ENCODE peak calls at places on chromosomes 12 and 14, in four cellular contexts. One of them, this sample, is unnamed.

GRCh38 chr14:75247286-75247922 is 31.2 kb upstream of the FOS start:
- DNase-seq in SK-N-SH: no peak
- DNase-seq in HCT116: no peak
- DNase-seq in HepG2: peak; percentile 77
- DNase-seq in this sample: no peak

GRCh38 chr14:66383771-66384170 is 102.4 kb upstream of the CCDC196 start:
- DNase-seq in HCT116: no peak
- DNase-seq in SK-N-SH: no peak
- DNase-seq in HepG2: no peak
- DNase-seq in this sample: no peak

GRCh38 chr12:110289021-110289710 is 8.1 kb downstream of the ATP2A2 start:
- DNase-seq in HepG2: no peak
- DNase-seq in HCT116: no peak
- DNase-seq in SK-N-SH: no peak
- DNase-seq in this sample: no peak

GRCh38 chr12:23899434-23899833 is 50.0 kb downstream of the SOX5 start:
- DNase-seq in SK-N-SH: no peak
- DNase-seq in HepG2: no peak
- DNase-seq in HCT116: no peak
- DNase-seq in this sample: no peak

GRCh38 chr14:103353391-103353790 is 19.4 kb downstream of the EIF5 start:
- DNase-seq in SK-N-SH: no peak
- DNase-seq in HCT116: no peak
- DNase-seq in HepG2: no peak
- DNase-seq in this sample: peak; percentile 42

GRCh38 chr12:53056296-53056695 is 6.4 kb downstream of the TNS2 start:
- DNase-seq in SK-N-SH: no peak
- DNase-seq in HCT116: no peak
- DNase-seq in HepG2: no peak
- DNase-seq in this sample: no peak

GRCh38 chr12:108312073-108312884 is 26.8 kb downstream of the CMKLR1 start:
- DNase-seq in HepG2: peak; percentile 32
- DNase-seq in SK-N-SH: no peak
- DNase-seq in HCT116: no peak
- DNase-seq in this sample: peak; percentile 18

GRCh38 chr12:103178681-103179080 is 221.2 kb downstream of the ASCL1 start:
- DNase-seq in HepG2: no peak
- DNase-seq in HCT116: no peak
- DNase-seq in SK-N-SH: no peak
- DNase-seq in this sample: no peak

GRCh38 chr14:41605550-41606248 is 977 bp upstream of the LRFN5 start:
- DNase-seq in SK-N-SH: no peak
- DNase-seq in HepG2: no peak
- DNase-seq in HCT116: no peak
- DNase-seq in this sample: no peak

GRCh38 chr12:15599266-15600037 is 189.7 kb downstream of the EPS8 start:
- DNase-seq in SK-N-SH: no peak
- DNase-seq in HepG2: no peak
- DNase-seq in HCT116: no peak
- DNase-seq in this sample: no peak

GRCh38 chr12:138898-139534 is 72.4 kb downstream of the IQSEC3 start:
- DNase-seq in HCT116: no peak
- DNase-seq in SK-N-SH: no peak
- DNase-seq in HepG2: no peak
- DNase-seq in this sample: no peak

GRCh38 chr14:75896341-75896740 is 85.5 kb downstream of the TGFB3 start:
- DNase-seq in HCT116: no peak
- DNase-seq in SK-N-SH: no peak
- DNase-seq in HepG2: no peak
- DNase-seq in this sample: no peak

GRCh38 chr12:123822804-123823203 is 60.7 kb downstream of the DNAH10 start:
- DNase-seq in HepG2: peak; percentile 58
- DNase-seq in HCT116: no peak
- DNase-seq in SK-N-SH: no peak
- DNase-seq in this sample: no peak

GRCh38 chr12:118359541-118359915 is 13.2 kb downstream of the TAOK3 start:
- DNase-seq in HepG2: no peak
- DNase-seq in HCT116: no peak
- DNase-seq in SK-N-SH: no peak
- DNase-seq in this sample: no peak

GRCh38 chr12:23168459-23168858 is 543.5 kb downstream of the ETNK1 start:
- DNase-seq in HepG2: no peak
- DNase-seq in SK-N-SH: no peak
- DNase-seq in HCT116: no peak
- DNase-seq in this sample: no peak

GRCh38 chr14:22982013-22982476 is 306 bp downstream of the AJUBA start:
- DNase-seq in SK-N-SH: no peak
- DNase-seq in HepG2: no peak
- DNase-seq in HCT116: no peak
- DNase-seq in this sample: no peak

GRCh38 chr12:62190921-62191746 is 69.1 kb upstream of the USP15 start:
- DNase-seq in HCT116: no peak
- DNase-seq in SK-N-SH: peak; percentile 31
- DNase-seq in HepG2: no peak
- DNase-seq in this sample: no peak

GRCh38 chr14:69612014-69612758 is 790 bp downstream of the SUSD6 start:
- DNase-seq in HCT116: no peak
- DNase-seq in HepG2: no peak
- DNase-seq in SK-N-SH: peak; percentile 78
- DNase-seq in this sample: no peak
- TF ChIP-seq ELF1 in HCT116: no peak
- TF ChIP-seq ELF1 in HepG2: no peak
- TF ChIP-seq ELF1 in SK-N-SH: no peak
- TF ChIP-seq ELF1 in this sample: no peak

GRCh38 chr14:101072531-101072930 is 169.0 kb upstream of the RTL1 start:
- DNase-seq in SK-N-SH: peak; percentile 52
- DNase-seq in HCT116: no peak
- DNase-seq in HepG2: no peak
- DNase-seq in this sample: no peak

GRCh38 chr14:101072070-101072469 is 168.5 kb upstream of the RTL1 start:
- DNase-seq in HCT116: no peak
- DNase-seq in HepG2: no peak
- DNase-seq in SK-N-SH: peak; percentile 40
- DNase-seq in this sample: no peak

GRCh38 chr14:101074124-101075024 is 170.9 kb upstream of the RTL1 start:
- DNase-seq in HepG2: no peak
- DNase-seq in SK-N-SH: peak; percentile 36
- DNase-seq in HCT116: no peak
- DNase-seq in this sample: no peak

GRCh38 chr14:101072945-101073597 is 169.5 kb upstream of the RTL1 start:
- DNase-seq in HepG2: peak; percentile 77
- DNase-seq in SK-N-SH: peak; percentile 91
- DNase-seq in HCT116: peak; percentile 92
- DNase-seq in this sample: peak; percentile 54

DNA sequence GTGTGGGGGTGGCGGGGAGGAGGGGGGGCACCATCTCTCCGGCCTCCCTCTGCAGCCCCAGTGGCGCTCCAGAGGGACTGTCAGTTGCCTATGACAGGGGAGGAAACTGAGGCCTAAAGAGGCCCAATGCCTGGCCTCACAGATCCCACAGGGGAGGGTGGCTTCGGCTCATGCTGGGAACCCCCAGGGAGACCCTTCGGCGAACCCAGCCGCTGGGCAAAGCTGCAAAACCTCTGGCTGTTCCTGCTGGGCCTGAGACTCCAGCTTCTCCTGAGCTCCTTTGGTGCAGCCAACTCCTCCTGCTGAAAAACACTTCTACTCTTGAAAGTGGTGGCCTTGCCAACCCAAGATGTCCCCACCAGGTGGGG is 170.1 kb upstream of the RTL1 start:
- DNase-seq in HCT116: no peak
- DNase-seq in HepG2: no peak
- DNase-seq in SK-N-SH: no peak
- DNase-seq in this sample: no peak
- TF ChIP-seq POLR2AphosphoS5 in HCT116: no peak
- TF ChIP-seq POLR2AphosphoS5 in HepG2: no peak
- TF ChIP-seq POLR2AphosphoS5 in SK-N-SH: no peak
- TF ChIP-seq POLR2AphosphoS5 in this sample: no peak

DNA sequence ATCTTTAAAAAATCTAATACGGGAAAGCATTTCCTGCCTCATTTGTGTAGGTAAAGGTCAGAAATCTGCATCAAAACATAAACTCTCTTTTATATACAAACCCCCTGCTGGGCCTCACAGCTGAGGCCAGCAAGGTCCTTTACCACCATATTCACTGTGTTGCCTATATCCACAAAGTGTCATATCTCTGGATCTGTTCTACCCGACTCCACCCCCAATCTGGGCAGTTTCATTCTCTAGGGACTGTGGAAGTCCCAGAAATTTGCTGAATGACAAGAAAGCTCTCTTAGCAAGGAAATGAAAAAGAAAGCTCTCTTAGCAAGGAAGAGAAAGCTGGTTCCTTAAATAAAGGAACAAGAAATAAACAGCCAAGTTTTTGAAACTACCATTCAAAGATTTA is 301.7 kb downstream of the KCNH5 start:
- DNase-seq in SK-N-SH: no peak
- DNase-seq in HCT116: no peak
- DNase-seq in HepG2: no peak
- DNase-seq in this sample: no peak
- TF ChIP-seq ELF1 in SK-N-SH: no peak
- TF ChIP-seq ELF1 in HCT116: no peak
- TF ChIP-seq ELF1 in HepG2: no peak
- TF ChIP-seq ELF1 in this sample: no peak

DNA sequence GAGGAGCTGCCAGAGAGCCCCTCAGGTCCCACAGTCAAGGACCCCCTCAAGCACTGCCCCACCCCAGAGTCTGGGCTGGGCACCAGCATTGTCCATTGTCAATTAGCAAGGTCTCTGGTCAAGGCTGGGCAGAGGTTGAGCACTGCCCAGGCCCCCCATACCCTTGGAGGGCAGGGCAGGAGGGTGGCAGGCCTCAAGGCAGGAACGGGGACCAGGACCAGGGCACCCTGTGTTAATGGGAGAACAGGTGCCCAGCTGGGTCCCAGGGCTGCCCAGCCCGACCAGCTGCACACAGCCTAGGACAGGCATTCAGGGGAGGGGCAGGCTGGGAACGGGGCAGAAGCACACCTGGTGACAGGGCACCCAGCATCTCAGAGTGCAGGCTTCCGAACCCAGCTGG is 18.4 kb downstream of the SIVA1 start:
- DNase-seq in HepG2: no peak
- DNase-seq in SK-N-SH: no peak
- DNase-seq in HCT116: no peak
- DNase-seq in this sample: no peak
- TF ChIP-seq POLR2AphosphoS5 in HepG2: no peak
- TF ChIP-seq POLR2AphosphoS5 in SK-N-SH: no peak
- TF ChIP-seq POLR2AphosphoS5 in HCT116: no peak
- TF ChIP-seq POLR2AphosphoS5 in this sample: no peak

GRCh38 chr12:116735951-116736599 is 1.8 kb downstream of the SPRING1 start:
- DNase-seq in HCT116: no peak
- DNase-seq in SK-N-SH: no peak
- DNase-seq in HepG2: peak; percentile 82
- DNase-seq in this sample: no peak

GRCh38 chr12:116735084-116735483 is 2.8 kb downstream of the SPRING1 start:
- DNase-seq in SK-N-SH: no peak
- DNase-seq in HepG2: no peak
- DNase-seq in HCT116: no peak
- DNase-seq in this sample: no peak

GRCh38 chr12:116731801-116732200 is 6.1 kb downstream of the SPRING1 start:
- DNase-seq in SK-N-SH: no peak
- DNase-seq in HepG2: no peak
- DNase-seq in HCT116: no peak
- DNase-seq in this sample: no peak

GRCh38 chr12:116736962-116737773 is 701 bp downstream of the SPRING1 start:
- DNase-seq in SK-N-SH: peak; percentile 50
- DNase-seq in HCT116: no peak
- DNase-seq in HepG2: no peak
- DNase-seq in this sample: peak; percentile 44

GRCh38 chr12:116734156-116734768 is 3.6 kb downstream of the SPRING1 start:
- DNase-seq in SK-N-SH: no peak
- DNase-seq in HepG2: peak; percentile 89
- DNase-seq in HCT116: no peak
- DNase-seq in this sample: no peak
- TF ChIP-seq ELF1 in SK-N-SH: no peak
- TF ChIP-seq ELF1 in HepG2: no peak
- TF ChIP-seq ELF1 in HCT116: no peak
- TF ChIP-seq ELF1 in this sample: no peak

DNA sequence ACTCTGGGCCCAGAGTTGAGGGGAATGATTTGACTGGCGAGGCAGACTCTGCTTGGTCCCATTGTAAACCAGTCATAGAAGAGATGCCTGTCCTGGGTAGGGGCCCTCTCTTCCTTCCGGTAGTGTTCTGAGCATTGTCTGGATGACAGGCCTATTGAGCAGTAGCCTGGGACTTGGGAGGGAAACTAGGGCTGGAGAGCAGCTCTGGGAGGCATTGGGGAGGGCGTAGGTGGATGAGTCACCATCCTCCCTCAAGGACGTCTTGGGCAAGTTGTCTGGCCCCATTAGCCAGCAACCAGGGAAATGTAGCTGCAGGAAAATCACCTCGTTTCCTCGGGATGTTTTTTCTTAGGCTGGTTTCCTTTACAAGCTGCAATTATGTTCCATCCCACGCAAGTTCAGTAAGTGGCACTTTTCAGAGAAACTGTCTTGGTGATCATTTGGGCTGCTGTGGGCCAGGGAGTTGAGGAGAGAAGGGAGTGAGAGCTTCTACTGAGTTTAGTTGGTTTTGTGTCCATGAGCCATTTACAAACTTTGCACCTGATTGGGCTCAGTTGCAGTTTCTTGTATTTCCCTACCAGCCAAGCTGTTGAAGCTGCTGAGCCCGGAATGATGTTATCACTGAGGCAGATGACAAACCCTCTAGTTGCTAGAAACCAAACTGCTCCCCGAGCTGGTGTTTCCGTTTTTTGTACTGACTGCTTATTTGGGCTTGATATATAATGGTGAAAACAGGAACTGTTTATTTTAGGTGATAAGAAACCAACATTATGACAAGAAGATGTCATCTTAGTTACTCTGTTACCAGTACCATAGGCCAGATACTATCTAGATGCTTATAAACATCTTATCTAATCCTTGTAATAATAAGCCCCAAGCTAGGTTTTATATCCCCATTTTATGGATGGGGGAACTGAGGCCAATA is 147.6 kb downstream of the CHST11 start:
- DNase-seq in HCT116: peak; percentile 89
- DNase-seq in HepG2: no peak
- DNase-seq in SK-N-SH: peak; percentile 32
- DNase-seq in this sample: peak; percentile 82
- TF ChIP-seq POLR2AphosphoS5 in HCT116: peak; percentile 49
- TF ChIP-seq POLR2AphosphoS5 in HepG2: no peak
- TF ChIP-seq POLR2AphosphoS5 in SK-N-SH: peak; percentile 20
- TF ChIP-seq POLR2AphosphoS5 in this sample: no peak

DNA sequence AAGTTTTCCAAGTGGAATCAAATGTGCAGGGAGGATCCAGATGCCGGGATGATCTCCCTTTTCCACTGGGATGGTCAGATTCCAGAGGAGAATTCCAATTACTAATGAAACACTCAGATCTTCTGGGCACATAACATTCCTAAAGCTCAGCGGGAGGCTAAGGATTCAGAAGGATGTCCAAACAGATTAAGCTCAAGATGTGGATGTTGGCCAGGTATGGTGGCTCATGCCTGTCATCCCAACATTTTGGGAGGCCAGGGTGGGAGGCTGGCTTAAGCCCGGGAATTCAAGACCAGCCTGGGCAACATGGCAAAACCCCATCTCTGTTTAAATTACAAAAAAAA is 62.0 kb upstream of the PNMA1 start:
- DNase-seq in SK-N-SH: no peak
- DNase-seq in HCT116: no peak
- DNase-seq in HepG2: no peak
- DNase-seq in this sample: no peak
- TF ChIP-seq ELF1 in SK-N-SH: no peak
- TF ChIP-seq ELF1 in HCT116: no peak
- TF ChIP-seq ELF1 in HepG2: no peak
- TF ChIP-seq ELF1 in this sample: no peak

This sample was measured in K562.